ENCODE peak calls at places on chromosomes 2 and 18, in four cellular contexts. M, B, N and A are unnamed samples. For H3K27me3, the result is how much of the 10 kb centered on the place peaks cover.

GRCh38 chr2:161102770-161103450 is 57.3 kb upstream of the TANK start:
- DNase-seq in B (no peak), N (no peak), M (no peak), A (no peak)

GRCh38 chr2:235939471-235939870 is 228.7 kb downstream of the GBX2 start:
- DNase-seq in B (no peak), M (peak), N (peak), A (no peak)

GRCh38 chr2:237766334-237766733 is 32.2 kb upstream of the RBM44 start:
- DNase-seq in N (no peak), M (no peak), B (no peak), A (no peak)

GRCh38 chr2:172614932-172615331 is 59.0 kb downstream of the PDK1 start:
- DNase-seq in B (no peak), N (peak), M (no peak), A (no peak)

GRCh38 chr2:68620762-68621161 is 22.6 kb upstream of the PROKR1 start:
- DNase-seq in M (no peak), N (no peak), B (no peak), A (no peak)

GRCh38 chr2:153105829-153106578 is 372.6 kb downstream of the RPRM start:
- DNase-seq in M (no peak), B (no peak), N (no peak), A (no peak)

GRCh38 chr2:54240515-54241219 is 15.4 kb downstream of the TSPYL6 start:
- DNase-seq in M (no peak), B (no peak), N (peak), A (peak)

GRCh38 chr2:163157411-163157810 is 318.8 kb upstream of the KCNH7 start:
- DNase-seq in N (peak), B (peak), M (no peak), A (no peak)

GRCh38 chr2:96531872-96532505 is 4.6 kb upstream of the ARID5A start:
- DNase-seq in B (peak), N (peak), M (peak), A (peak)

GRCh38 chr2:118121986-118122767 is 33.9 kb downstream of the INSIG2 start:
- DNase-seq in N (no peak), B (no peak), M (no peak), A (no peak)

GRCh38 chr2:28896906-28897305 is 2.4 kb downstream of the WDR43 start:
- DNase-seq in N (peak), B (no peak), M (no peak), A (peak)

GRCh38 chr18:41465386-41465785 is 489.6 kb upstream of the PIK3C3 start:
- DNase-seq in N (no peak), M (no peak), B (no peak), A (no peak)

GRCh38 chr2:42331569-42332284 is 29.3 kb downstream of the COX7A2L start:
- DNase-seq in N (no peak), M (no peak), B (no peak), A (no peak)

GRCh38 chr18:3304832-3305231 is 42.9 kb downstream of the MYL12B start:
- DNase-seq in N (no peak), B (no peak), M (no peak), A (no peak)

GRCh38 chr2:26891-27290 is 19.4 kb downstream of the FAM110C start:
- DNase-seq in B (no peak), M (no peak), N (no peak), A (no peak)

GRCh38 chr2:44715671-44716077 is 225.8 kb upstream of the SIX3 start:
- DNase-seq in N (peak), B (no peak), M (no peak), A (peak)

GRCh38 chr18:79445221-79445620 is 49.5 kb downstream of the NFATC1 start:
- DNase-seq in B (no peak), N (no peak), M (no peak), A (no peak)

GRCh38 chr2:189499137-189499536 is 57.9 kb downstream of the WDR75 start:
- DNase-seq in N (no peak), B (no peak), M (no peak), A (no peak)

GRCh38 chr2:13616656-13617055 is 899.9 kb downstream of the TRIB2 start:
- DNase-seq in B (no peak), M (no peak), N (no peak), A (no peak)

GRCh38 chr18:57579928-57580327 is 6.6 kb downstream of the FECH start:
- DNase-seq in N (no peak), B (no peak), M (no peak), A (no peak)

GRCh38 chr2:28661589-28662001 is 90.0 kb upstream of the PPP1CB start:
- DNase-seq in B (no peak), N (peak), M (no peak), A (no peak)

GRCh38 chr2:140247451-140248205 is 1467.4 kb upstream of the NXPH2 start:
- DNase-seq in M (no peak), B (no peak), N (no peak), A (no peak)

GRCh38 chr2:71575966-71576365 is 122.6 kb downstream of the DYSF start:
- DNase-seq in M (no peak), N (no peak), B (no peak), A (peak)

GRCh38 chr2:82062469-82062868 is 1757.9 kb upstream of the LRRTM1 start:
- DNase-seq in M (no peak), B (no peak), N (no peak), A (peak)

GRCh38 chr2:150136407-150136806 is 351.1 kb downstream of the RND3 start:
- DNase-seq in B (no peak), N (no peak), M (no peak), A (peak)

GRCh38 chr2:164306872-164307271 is 314.4 kb downstream of the GRB14 start:
- DNase-seq in M (no peak), B (no peak), N (no peak), A (no peak)

GRCh38 chr2:138036522-138036921 is 72.2 kb downstream of the HNMT start:
- DNase-seq in B (no peak), N (no peak), M (no peak), A (no peak)

GRCh38 chr2:242036653-242036950 is 167.1 kb downstream of the RTP5 start:
- DNase-seq in N (no peak), M (no peak), B (no peak), A (no peak)

GRCh38 chr2:74648009-74648443 is at the start of gene M1AP:
- DNase-seq in M (no peak), B (no peak), N (no peak), A (peak)

GRCh38 chr2:32363588-32363987 is 6.8 kb downstream of the BIRC6 start:
- DNase-seq in B (no peak), N (no peak), M (no peak), A (no peak)

GRCh38 chr2:118808429-118808809 is 39.0 kb downstream of the EN1 start:
- DNase-seq in M (no peak), B (no peak), N (no peak), A (peak)

GRCh38 chr2:232854082-232854481 is 16.0 kb upstream of the SNORC start:
- DNase-seq in B (peak), M (no peak), N (peak), A (no peak)

GRCh38 chr2:23673830-23674679 is 252.9 kb downstream of the ATAD2B start:
- DNase-seq in N (no peak), M (no peak), B (no peak), A (peak)

GRCh38 chr2:18912225-18912888 is 323.0 kb upstream of the NT5C1B start:
- DNase-seq in N (no peak), B (no peak), M (no peak), A (no peak)

GRCh38 chr2:174914894-174915760 is 90.1 kb downstream of the CHN1 start:
- DNase-seq in N (no peak), B (no peak), M (no peak), A (no peak)

GRCh38 chr2:222424729-222425671 is 657 bp downstream of the SGPP2 start:
- DNase-seq in N (no peak), M (peak), B (no peak), A (peak)

GRCh38 chr2:85681776-85682175 is 12.4 kb upstream of the GNLY start:
- DNase-seq in N (no peak), B (no peak), M (no peak), A (no peak)

GRCh38 chr2:235555356-235555755 is 61.5 kb downstream of the AGAP1 start:
- DNase-seq in M (no peak), B (no peak), N (no peak), A (no peak)

GRCh38 chr2:185433824-185434223 is 304.8 kb upstream of the FSIP2 start:
- DNase-seq in N (peak), M (no peak), B (no peak), A (no peak)

GRCh38 chr2:197804758-197805597 is 585 bp downstream of the PLCL1 start:
- DNase-seq in B (no peak), N (no peak), M (peak), A (peak)

GRCh38 chr2:197806317-197806633 is 1.9 kb downstream of the PLCL1 start:
- DNase-seq in N (no peak), B (no peak), M (no peak), A (no peak)

GRCh38 chr2:197803033-197803444 is 1.4 kb upstream of the PLCL1 start:
- DNase-seq in N (peak), M (no peak), B (peak), A (peak)

GRCh38 chr2:197805598-197806316 is 1.4 kb downstream of the PLCL1 start:
- DNase-seq in B (no peak), N (no peak), M (no peak), A (no peak)

DNA sequence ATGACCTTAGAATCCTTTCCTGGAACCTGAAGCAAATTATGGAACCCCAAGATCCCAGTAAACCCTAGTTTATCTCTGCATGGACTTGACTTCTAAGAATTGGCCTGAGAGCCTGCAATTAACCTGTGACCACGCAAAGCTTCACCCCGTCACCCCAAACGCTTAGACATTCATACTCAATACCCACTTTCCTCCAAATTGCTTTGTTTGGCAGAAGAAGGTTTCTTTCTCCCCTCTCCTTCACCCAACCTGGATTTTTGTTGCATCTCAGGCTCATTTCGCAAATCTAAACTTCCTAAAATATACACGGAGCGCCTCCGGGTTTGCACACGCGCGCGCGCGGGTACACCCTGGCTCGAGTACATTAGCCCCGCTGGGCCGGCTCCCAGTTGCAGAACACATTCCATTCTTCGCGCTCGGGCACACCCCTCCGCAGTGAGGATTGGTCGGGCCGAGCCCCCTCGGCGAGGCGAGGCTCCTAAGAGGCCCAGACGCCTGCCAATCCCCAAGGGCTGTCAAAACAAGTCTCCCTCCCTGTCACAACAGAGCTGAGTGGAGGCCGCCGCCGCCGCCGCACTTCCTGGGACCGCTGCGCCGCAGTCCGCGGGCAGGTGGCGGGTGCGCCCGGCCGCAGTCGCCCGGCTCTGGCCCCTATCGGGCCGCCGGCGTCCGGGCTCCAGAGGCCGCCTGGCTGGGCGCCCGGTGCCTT is at the start of gene PLCL1:
- DNase-seq in M (peak), N (peak), B (peak), A (peak)
- H3K27me3 ChIP-seq in M (half or more), N (under half), B (under half), A (under half)

DNA sequence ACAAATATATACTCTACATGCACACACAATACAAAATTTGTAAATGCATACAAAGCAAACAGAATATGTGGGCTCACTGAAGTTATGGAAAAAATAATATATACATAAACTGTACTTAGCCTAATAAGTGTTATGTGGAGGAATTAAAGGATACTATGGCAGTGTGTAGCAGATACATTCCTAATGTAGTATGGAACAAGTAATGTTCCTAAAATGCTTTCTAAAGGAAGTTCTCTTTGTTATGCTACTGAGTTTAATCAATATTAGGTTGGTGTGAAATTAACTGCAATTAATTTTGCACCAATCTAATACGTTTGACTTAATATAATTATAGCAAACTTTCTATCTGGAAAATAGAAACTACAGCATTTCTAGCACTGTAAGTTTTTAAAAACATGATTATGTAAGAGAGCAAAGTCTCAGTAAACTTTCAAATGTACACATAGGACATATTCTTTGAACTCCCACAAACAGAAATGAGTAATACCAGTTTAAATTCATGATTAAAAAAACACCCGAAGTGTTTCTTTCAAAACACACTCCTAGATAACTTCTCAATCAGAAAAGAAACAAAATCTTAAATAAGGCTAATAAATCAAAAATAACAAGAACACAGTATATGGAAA is 331.3 kb downstream of the LRRTM4 start:
- DNase-seq in N (no peak), M (no peak), B (no peak), A (no peak)
- H3K27me3 ChIP-seq in N (under half), M (under half), B (under half), A (under half)

DNA sequence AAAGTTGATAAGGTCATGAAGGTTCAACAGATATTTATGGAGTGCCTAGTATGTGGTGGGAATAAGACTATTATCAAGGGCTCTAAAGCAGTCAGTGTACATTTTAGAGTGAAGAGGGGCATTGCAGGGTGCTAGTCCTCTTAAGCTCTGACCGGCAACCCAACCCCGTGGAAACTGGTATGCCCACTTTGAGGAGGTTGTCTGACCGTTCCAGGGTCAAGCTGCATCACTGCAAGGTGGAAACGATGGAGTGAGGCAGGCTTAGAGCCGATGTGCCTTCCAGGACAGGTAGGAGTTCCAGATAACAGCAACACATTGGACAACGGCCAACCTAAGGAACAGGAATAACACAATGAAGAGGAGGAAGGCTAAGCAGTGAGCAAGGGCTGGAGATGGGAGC is 1.4 kb upstream of the UCN start:
- DNase-seq in N (no peak), B (no peak), M (peak), A (no peak)
- H3K27me3 ChIP-seq in N (under half), B (under half), M (under half), A (under half)

DNA sequence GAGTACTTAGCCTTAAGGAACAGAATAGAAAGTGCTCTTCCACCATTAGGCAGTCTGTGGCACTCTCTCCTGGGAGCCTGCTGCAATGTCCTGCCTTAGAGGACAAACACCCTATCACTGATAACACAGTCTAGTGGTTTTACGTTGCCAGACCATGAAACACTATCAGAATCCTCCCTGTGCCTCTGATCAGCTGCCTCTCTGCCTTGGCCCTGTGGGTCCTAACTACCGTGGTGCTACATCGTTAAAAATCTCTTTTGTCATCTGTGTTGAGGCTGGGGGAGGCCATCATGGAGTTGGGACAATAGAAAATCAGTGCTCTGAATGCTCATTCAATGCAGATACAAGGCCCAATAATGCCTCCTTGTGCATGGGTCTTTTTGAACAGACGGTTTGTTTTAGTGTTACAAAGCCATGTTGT is 11.9 kb upstream of the APCDD1 start:
- DNase-seq in N (no peak), M (no peak), B (no peak), A (no peak)
- H3K27me3 ChIP-seq in N (under half), M (under half), B (under half), A (under half)

GRCh38 chr2:218072002-218072401 is 2.9 kb downstream of the RUFY4 start:
- DNase-seq in B (no peak), M (no peak), N (no peak), A (no peak)
- H3K27me3 ChIP-seq in B (half or more), M (under half), N (under half), A (under half)

GRCh38 chr2:10892316-10892715 is 19.4 kb upstream of the KCNF1 start:
- DNase-seq in N (no peak), B (no peak), M (no peak), A (no peak)
- H3K27me3 ChIP-seq in N (under half), B (under half), M (under half), A (under half)